ENCODE peak calls at places on chromosomes 11 and 22, in six cellular contexts. A is activated CD4-positive, alpha-beta T cell treated with anti-CD3 and anti-CD28 coated beads, Interleukin-2, amount 50 U/mL, for 4 hours; I is activated CD4-positive, CD25-positive, alpha-beta regulatory T cell; G is lower lobe of right lung; H is transverse colon; Q is activated naive CD4-positive, alpha-beta T cell treated with anti-CD3 and anti-CD28 coated beads, Interleukin-2, amount 10 ng/mL, durations not matched to agents 7 days and 5 days. D is an unnamed sample.

GRCh38 chr11:17552392-17553248 is 5.6 kb downstream of the OTOG start:
- DNase-seq in A (no peak), I (no peak), G (no peak), H (no peak), Q (no peak), D (no peak)

GRCh38 chr22:29517215-29517908 is 36.2 kb downstream of the THOC5 start:
- DNase-seq in A (no peak), I (no peak), G (no peak), H (no peak), Q (no peak), D (no peak)

GRCh38 chr22:44906248-44906936 is 103.4 kb downstream of the PHF21B start:
- DNase-seq in A (no peak), I (no peak), G (no peak), H (no peak), Q (no peak), D (no peak)

GRCh38 chr11:132035228-132035627 is 664.8 kb downstream of the NTM start:
- DNase-seq in A (no peak), I (no peak), G (no peak), H (no peak), Q (no peak), D (no peak)

GRCh38 chr11:27116684-27117083 is 76.1 kb downstream of the BBOX1 start:
- DNase-seq in A (no peak), I (no peak), G (no peak), H (no peak), Q (no peak), D (peak; percentile 35)

GRCh38 chr22:44936201-44936600 is 73.6 kb downstream of the PHF21B start:
- DNase-seq in A (no peak), I (no peak), G (no peak), H (no peak), Q (no peak), D (no peak)

GRCh38 chr11:130908061-130908460 is 8.2 kb downstream of the SNX19 start:
- DNase-seq in A (no peak), I (no peak), G (no peak), H (no peak), Q (no peak), D (no peak)

GRCh38 chr11:117538731-117539130 is 211.1 kb downstream of the CEP164 start:
- DNase-seq in A (no peak), I (no peak), G (no peak), H (no peak), Q (no peak), D (no peak)

GRCh38 chr11:61637287-61637686 is 42.9 kb upstream of the DAGLA start:
- DNase-seq in A (no peak), I (no peak), G (no peak), H (no peak), Q (no peak), D (peak; percentile 25)

GRCh38 chr11:1109918-1110705 is 35.4 kb downstream of the MUC2 start:
- DNase-seq in A (no peak), I (no peak), G (peak; percentile 35), H (no peak), Q (no peak), D (no peak)

GRCh38 chr22:47044722-47045545 is 282.5 kb downstream of the TBC1D22A start:
- DNase-seq in A (no peak), I (no peak), G (peak; percentile 28), H (no peak), Q (no peak), D (no peak)